ENCODE peak calls at places on chromosome 10, in six cellular contexts. X is HFF-Myc, C is GM20000, N is HT1080, T is fibroblast of pulmonary artery, Q is psoas muscle. W is an unnamed sample.
A peak's percentile ranks its signal among the peaks of the same experiment; 100 is the strongest.

GRCh38 chr10:69716711-69717560 is 84.8 kb upstream of the COL13A1 start:
- DNase-seq in X (no peak), C (peak; percentile 60), N (no peak), T (peak; percentile 46), Q (peak; percentile 71), W (peak; percentile 66)

GRCh38 chr10:10460452-10460851 is 557.2 kb upstream of the CELF2 start:
- DNase-seq in X (no peak), C (no peak), N (no peak), T (peak; percentile 6), Q (no peak), W (no peak)

GRCh38 chr10:46091834-46092522 is 45.9 kb upstream of the MSMB start:
- DNase-seq in X (no peak), C (no peak), N (no peak), T (no peak), Q (no peak), W (no peak)

GRCh38 chr10:122213766-122214165 is 57.3 kb upstream of the BTBD16 start:
- DNase-seq in X (no peak), C (no peak), N (no peak), T (no peak), Q (no peak), W (no peak)

GRCh38 chr10:100370976-100371706 is 24.1 kb downstream of the SCD start:
- DNase-seq in X (no peak), C (peak; percentile 48), N (peak; percentile 98), T (peak; percentile 93), Q (peak; percentile 83), W (peak; percentile 82)

GRCh38 chr10:70481105-70481504 is 2.5 kb downstream of the PALD1 start:
- DNase-seq in X (no peak), C (no peak), N (no peak), T (no peak), Q (no peak), W (no peak)

GRCh38 chr10:71527135-71527534 is 130.4 kb downstream of the CDH23 start:
- DNase-seq in X (no peak), C (no peak), N (no peak), T (no peak), Q (no peak), W (no peak)

GRCh38 chr10:782751-783648 is 93.5 kb upstream of the DIP2C start:
- DNase-seq in X (no peak), C (peak; percentile 22), N (no peak), T (no peak), Q (peak; percentile 47), W (no peak)

GRCh38 chr10:19683965-19684364 is 132.3 kb upstream of the PLXDC2 start:
- DNase-seq in X (no peak), C (no peak), N (no peak), T (peak; percentile 11), Q (no peak), W (no peak)

GRCh38 chr10:61186408-61186807 is 242.4 kb upstream of the RHOBTB1 start:
- DNase-seq in X (no peak), C (no peak), N (no peak), T (no peak), Q (no peak), W (no peak)

GRCh38 chr10:79380125-79380917 is 33.1 kb downstream of the PPIF start:
- DNase-seq in X (no peak), C (peak; percentile 6), N (no peak), T (peak; percentile 75), Q (peak; percentile 79), W (no peak)

GRCh38 chr10:16751244-16751643 is 66.0 kb downstream of the RSU1 start:
- DNase-seq in X (no peak), C (no peak), N (no peak), T (no peak), Q (no peak), W (no peak)

GRCh38 chr10:9209105-9209798 is 1154.8 kb downstream of the GATA3 start:
- DNase-seq in X (peak; percentile 53), C (peak; percentile 44), N (peak; percentile 53), T (peak; percentile 77), Q (peak; percentile 64), W (peak; percentile 69)

GRCh38 chr10:92914478-92915066 is 66.3 kb downstream of the EXOC6 start:
- DNase-seq in X (no peak), C (peak; percentile 41), N (peak; percentile 39), T (peak; percentile 55), Q (no peak), W (peak; percentile 29)

GRCh38 chr10:132870426-132870825 is 71.9 kb downstream of the CFAP46 start:
- DNase-seq in X (no peak), C (no peak), N (no peak), T (no peak), Q (peak; percentile 19), W (no peak)

GRCh38 chr10:65143723-65144122 is 1622.5 kb downstream of the REEP3 start:
- DNase-seq in X (no peak), C (no peak), N (no peak), T (no peak), Q (no peak), W (no peak)

GRCh38 chr10:108358912-108359311 is 1194.4 kb upstream of the SORCS1 start:
- DNase-seq in X (peak; percentile 52), C (peak; percentile 10), N (peak; percentile 96), T (peak; percentile 86), Q (no peak), W (no peak)

GRCh38 chr10:88651131-88651541 is 13.1 kb upstream of the LIPF start:
- DNase-seq in X (peak; percentile 70), C (no peak), N (peak; percentile 84), T (peak; percentile 92), Q (no peak), W (peak; percentile 52)

GRCh38 chr10:88092975-88093374 is 229.6 kb downstream of the PTEN start:
- DNase-seq in X (no peak), C (no peak), N (no peak), T (no peak), Q (no peak), W (no peak)

GRCh38 chr10:114053946-114054345 is 10.3 kb downstream of the ADRB1 start:
- DNase-seq in X (no peak), C (no peak), N (no peak), T (no peak), Q (no peak), W (no peak)

GRCh38 chr10:44008917-44009620 is 360.4 kb upstream of the ZNF32 start:
- DNase-seq in X (no peak), C (no peak), N (no peak), T (no peak), Q (no peak), W (no peak)

GRCh38 chr10:9097206-9097990 is 1042.9 kb downstream of the GATA3 start:
- DNase-seq in X (no peak), C (no peak), N (no peak), T (no peak), Q (no peak), W (no peak)

GRCh38 chr10:81576336-81576735 is 298.7 kb upstream of the NRG3 start:
- DNase-seq in X (no peak), C (no peak), N (peak; percentile 32), T (no peak), Q (no peak), W (no peak)

GRCh38 chr10:122232781-122233180 is 38.3 kb upstream of the BTBD16 start:
- DNase-seq in X (no peak), C (no peak), N (peak; percentile 61), T (peak; percentile 84), Q (no peak), W (no peak)

GRCh38 chr10:98433881-98434732 is 12.6 kb downstream of the HPS1 start:
- DNase-seq in X (no peak), C (no peak), N (peak; percentile 61), T (peak; percentile 11), Q (no peak), W (peak; percentile 41)

GRCh38 chr10:49356945-49357344 is 38.9 kb downstream of the DRGX start:
- DNase-seq in X (no peak), C (no peak), N (no peak), T (no peak), Q (no peak), W (no peak)

GRCh38 chr10:114893248-114893647 is 44.7 kb upstream of the TRUB1 start:
- DNase-seq in X (no peak), C (no peak), N (peak; percentile 63), T (no peak), Q (no peak), W (no peak)

GRCh38 chr10:58570979-58571378 is 58.3 kb downstream of the BICC1 start:
- DNase-seq in X (no peak), C (no peak), N (no peak), T (no peak), Q (no peak), W (no peak)

GRCh38 chr10:70935125-70935625 is 46.8 kb upstream of the PCBD1 start:
- DNase-seq in X (no peak), C (no peak), N (no peak), T (no peak), Q (no peak), W (no peak)

GRCh38 chr10:124741281-124741921 is 2.8 kb downstream of the FAM53B start:
- DNase-seq in X (peak; percentile 49), C (peak; percentile 84), N (peak; percentile 60), T (peak; percentile 83), Q (peak; percentile 91), W (peak; percentile 65)

GRCh38 chr10:91034042-91034441 is 113.2 kb upstream of the ANKRD1 start:
- DNase-seq in X (no peak), C (no peak), N (peak; percentile 25), T (no peak), Q (no peak), W (no peak)

GRCh38 chr10:62972103-62972502 is 155.9 kb upstream of the EGR2 start:
- DNase-seq in X (no peak), C (no peak), N (peak; percentile 44), T (peak; percentile 33), Q (no peak), W (no peak)

W was measured in PC-9.